ENCODE peak calls at places on chromosomes 3 and 15, in four cellular contexts. One of them, this sample, is unnamed.

GRCh38 chr3:73504255-73504654 is 120.5 kb downstream of the PDZRN3 start:
- DNase-seq in fibroblast of lung: no peak
- DNase-seq in CD4-positive, alpha-beta T cell: no peak
- DNase-seq in Daoy: no peak
- DNase-seq in this sample: no peak

GRCh38 chr15:34370643-34371042 is 3.6 kb upstream of the LPCAT4 start:
- DNase-seq in CD4-positive, alpha-beta T cell: no peak
- DNase-seq in Daoy: no peak
- DNase-seq in fibroblast of lung: no peak
- DNase-seq in this sample: no peak

GRCh38 chr15:51186121-51186795 is 91.6 kb upstream of the TNFAIP8L3 start:
- DNase-seq in Daoy: no peak
- DNase-seq in CD4-positive, alpha-beta T cell: no peak
- DNase-seq in fibroblast of lung: no peak
- DNase-seq in this sample: no peak

GRCh38 chr3:39013921-39014509 is 37.7 kb downstream of the SCN11A start:
- DNase-seq in Daoy: no peak
- DNase-seq in fibroblast of lung: no peak
- DNase-seq in CD4-positive, alpha-beta T cell: no peak
- DNase-seq in this sample: no peak

GRCh38 chr3:172316758-172317157 is 131.5 kb downstream of the GHSR start:
- DNase-seq in Daoy: no peak
- DNase-seq in fibroblast of lung: no peak
- DNase-seq in CD4-positive, alpha-beta T cell: no peak
- DNase-seq in this sample: no peak

GRCh38 chr3:105865016-105865623 is 3.7 kb downstream of the CBLB start:
- DNase-seq in fibroblast of lung: peak; percentile 88
- DNase-seq in Daoy: peak; percentile 8
- DNase-seq in CD4-positive, alpha-beta T cell: no peak
- DNase-seq in this sample: no peak

GRCh38 chr15:45441686-45442085 is 63.3 kb upstream of the GATM start:
- DNase-seq in CD4-positive, alpha-beta T cell: no peak
- DNase-seq in fibroblast of lung: no peak
- DNase-seq in Daoy: no peak
- DNase-seq in this sample: no peak

GRCh38 chr3:16174389-16174788 is at the start of gene GALNT15:
- DNase-seq in Daoy: peak; percentile 83
- DNase-seq in CD4-positive, alpha-beta T cell: no peak
- DNase-seq in fibroblast of lung: peak; percentile 99
- DNase-seq in this sample: peak; percentile 63

GRCh38 chr3:66538390-66538789 is 37.6 kb upstream of the LRIG1 start:
- DNase-seq in Daoy: no peak
- DNase-seq in fibroblast of lung: no peak
- DNase-seq in CD4-positive, alpha-beta T cell: no peak
- DNase-seq in this sample: no peak

GRCh38 chr3:45664558-45664957 is 24.6 kb upstream of the SACM1L start:
- DNase-seq in fibroblast of lung: no peak
- DNase-seq in CD4-positive, alpha-beta T cell: peak; percentile 56
- DNase-seq in Daoy: no peak
- DNase-seq in this sample: no peak

GRCh38 chr3:15969874-15970640 is 172.3 kb upstream of the ANKRD28 start:
- DNase-seq in CD4-positive, alpha-beta T cell: no peak
- DNase-seq in Daoy: no peak
- DNase-seq in fibroblast of lung: no peak
- DNase-seq in this sample: no peak

GRCh38 chr15:27885226-27885625 is 213.9 kb downstream of the OCA2 start:
- DNase-seq in Daoy: no peak
- DNase-seq in CD4-positive, alpha-beta T cell: no peak
- DNase-seq in fibroblast of lung: no peak
- DNase-seq in this sample: no peak

GRCh38 chr15:83973816-83974215 is 261.8 kb upstream of the GOLGA6L4 start:
- DNase-seq in CD4-positive, alpha-beta T cell: no peak
- DNase-seq in Daoy: no peak
- DNase-seq in fibroblast of lung: peak; percentile 9
- DNase-seq in this sample: no peak

GRCh38 chr3:120743081-120743365 is 479 bp downstream of the GTF2E1 start:
- DNase-seq in Daoy: no peak
- DNase-seq in fibroblast of lung: peak; percentile 21
- DNase-seq in CD4-positive, alpha-beta T cell: no peak
- DNase-seq in this sample: no peak

GRCh38 chr3:37198996-37199395 is 24.6 kb upstream of the LRRFIP2 start:
- DNase-seq in fibroblast of lung: no peak
- DNase-seq in Daoy: peak; percentile 42
- DNase-seq in CD4-positive, alpha-beta T cell: no peak
- DNase-seq in this sample: no peak

GRCh38 chr3:163056874-163057497 is 1560.4 kb downstream of the OTOL1 start:
- DNase-seq in Daoy: peak; percentile 39
- DNase-seq in CD4-positive, alpha-beta T cell: no peak
- DNase-seq in fibroblast of lung: peak; percentile 59
- DNase-seq in this sample: peak; percentile 21